ENCODE peak calls at places on chromosomes 2 and 18, in six cellular contexts. One of them, this sample, is unnamed.

GRCh38 chr2:173175222-173175621 is 99.6 kb downstream of the MAP3K20 start:
- DNase-seq in fibroblast of mammary gland: peak
- DNase-seq in WERI-Rb-1: no peak
- DNase-seq in transverse colon: no peak
- DNase-seq in GM13976: no peak
- DNase-seq in AG09309: no peak
- DNase-seq in this sample: no peak

GRCh38 chr2:216392945-216393840 is 19.1 kb upstream of the SMARCAL1 start:
- DNase-seq in fibroblast of mammary gland: no peak
- DNase-seq in WERI-Rb-1: no peak
- DNase-seq in transverse colon: no peak
- DNase-seq in GM13976: no peak
- DNase-seq in AG09309: no peak
- DNase-seq in this sample: no peak

GRCh38 chr18:78082776-78083175 is 833.1 kb downstream of the GALR1 start:
- DNase-seq in fibroblast of mammary gland: no peak
- DNase-seq in WERI-Rb-1: no peak
- DNase-seq in transverse colon: no peak
- DNase-seq in GM13976: no peak
- DNase-seq in AG09309: no peak
- DNase-seq in this sample: no peak

GRCh38 chr2:205566556-205567061 is 115.7 kb upstream of the NRP2 start:
- DNase-seq in fibroblast of mammary gland: no peak
- DNase-seq in WERI-Rb-1: no peak
- DNase-seq in transverse colon: no peak
- DNase-seq in GM13976: no peak
- DNase-seq in AG09309: no peak
- DNase-seq in this sample: no peak

GRCh38 chr2:28394331-28394877 is 1.7 kb downstream of the FOSL2 start:
- DNase-seq in fibroblast of mammary gland: peak
- DNase-seq in WERI-Rb-1: no peak
- DNase-seq in transverse colon: peak
- DNase-seq in GM13976: no peak
- DNase-seq in AG09309: no peak
- DNase-seq in this sample: peak

GRCh38 chr2:101307503-101307902 is 998 bp downstream of the RNF149 start:
- DNase-seq in fibroblast of mammary gland: peak
- DNase-seq in WERI-Rb-1: no peak
- DNase-seq in transverse colon: no peak
- DNase-seq in GM13976: no peak
- DNase-seq in AG09309: no peak
- DNase-seq in this sample: peak

GRCh38 chr18:59814872-59815271 is 84.9 kb upstream of the PMAIP1 start:
- DNase-seq in fibroblast of mammary gland: peak
- DNase-seq in WERI-Rb-1: no peak
- DNase-seq in transverse colon: no peak
- DNase-seq in GM13976: no peak
- DNase-seq in AG09309: peak
- DNase-seq in this sample: no peak

GRCh38 chr2:167964650-167965404 is 282.6 kb downstream of the STK39 start:
- DNase-seq in fibroblast of mammary gland: peak
- DNase-seq in WERI-Rb-1: no peak
- DNase-seq in transverse colon: no peak
- DNase-seq in GM13976: peak
- DNase-seq in AG09309: no peak
- DNase-seq in this sample: no peak

GRCh38 chr2:237695201-237695780 is 67.9 kb downstream of the LRRFIP1 start:
- DNase-seq in fibroblast of mammary gland: peak
- DNase-seq in WERI-Rb-1: no peak
- DNase-seq in transverse colon: no peak
- DNase-seq in GM13976: no peak
- DNase-seq in AG09309: peak
- DNase-seq in this sample: peak

GRCh38 chr2:12965540-12966269 is 249.0 kb downstream of the TRIB2 start:
- DNase-seq in fibroblast of mammary gland: peak
- DNase-seq in WERI-Rb-1: no peak
- DNase-seq in transverse colon: no peak
- DNase-seq in GM13976: no peak
- DNase-seq in AG09309: no peak
- DNase-seq in this sample: no peak

GRCh38 chr2:51535763-51536162 is 503.8 kb upstream of the NRXN1 start:
- DNase-seq in fibroblast of mammary gland: no peak
- DNase-seq in WERI-Rb-1: no peak
- DNase-seq in transverse colon: no peak
- DNase-seq in GM13976: no peak
- DNase-seq in AG09309: no peak
- DNase-seq in this sample: no peak

GRCh38 chr2:189347540-189347939 is 93.7 kb upstream of the WDR75 start:
- DNase-seq in fibroblast of mammary gland: peak
- DNase-seq in WERI-Rb-1: peak
- DNase-seq in transverse colon: peak
- DNase-seq in GM13976: peak
- DNase-seq in AG09309: peak
- DNase-seq in this sample: peak

GRCh38 chr2:239943991-239944441 is 81.1 kb downstream of the NDUFA10 start:
- DNase-seq in fibroblast of mammary gland: no peak
- DNase-seq in WERI-Rb-1: no peak
- DNase-seq in transverse colon: no peak
- DNase-seq in GM13976: no peak
- DNase-seq in AG09309: no peak
- DNase-seq in this sample: no peak

GRCh38 chr18:27994571-27994970 is 182.4 kb downstream of the CDH2 start:
- DNase-seq in fibroblast of mammary gland: no peak
- DNase-seq in WERI-Rb-1: no peak
- DNase-seq in transverse colon: no peak
- DNase-seq in GM13976: no peak
- DNase-seq in AG09309: no peak
- DNase-seq in this sample: no peak

GRCh38 chr2:241798081-241798630 is 10.8 kb upstream of the NEU4 start:
- DNase-seq in fibroblast of mammary gland: no peak
- DNase-seq in WERI-Rb-1: peak
- DNase-seq in transverse colon: peak
- DNase-seq in GM13976: peak
- DNase-seq in AG09309: no peak
- DNase-seq in this sample: no peak

GRCh38 chr2:219509780-219510511 is 4.3 kb upstream of the ASIC4 start:
- DNase-seq in fibroblast of mammary gland: peak
- DNase-seq in WERI-Rb-1: peak
- DNase-seq in transverse colon: peak
- DNase-seq in GM13976: peak
- DNase-seq in AG09309: no peak
- DNase-seq in this sample: peak

GRCh38 chr2:47003641-47004427 is 88.2 kb upstream of the MCFD2 start:
- DNase-seq in fibroblast of mammary gland: no peak
- DNase-seq in WERI-Rb-1: peak
- DNase-seq in transverse colon: no peak
- DNase-seq in GM13976: no peak
- DNase-seq in AG09309: no peak
- DNase-seq in this sample: no peak

GRCh38 chr2:68727698-68728375 is 6.8 kb upstream of the ARHGAP25 start:
- DNase-seq in fibroblast of mammary gland: peak
- DNase-seq in WERI-Rb-1: no peak
- DNase-seq in transverse colon: no peak
- DNase-seq in GM13976: no peak
- DNase-seq in AG09309: no peak
- DNase-seq in this sample: no peak

GRCh38 chr2:62964050-62964449 is 86.6 kb upstream of the OTX1 start:
- DNase-seq in fibroblast of mammary gland: no peak
- DNase-seq in WERI-Rb-1: no peak
- DNase-seq in transverse colon: no peak
- DNase-seq in GM13976: no peak
- DNase-seq in AG09309: no peak
- DNase-seq in this sample: no peak

GRCh38 chr2:219681301-219682290 is 54.2 kb downstream of the SLC4A3 start:
- DNase-seq in fibroblast of mammary gland: peak
- DNase-seq in WERI-Rb-1: no peak
- DNase-seq in transverse colon: no peak
- DNase-seq in GM13976: no peak
- DNase-seq in AG09309: no peak
- DNase-seq in this sample: no peak

GRCh38 chr2:32882911-32883810 is 63.6 kb upstream of the LTBP1 start:
- DNase-seq in fibroblast of mammary gland: peak
- DNase-seq in WERI-Rb-1: no peak
- DNase-seq in transverse colon: no peak
- DNase-seq in GM13976: no peak
- DNase-seq in AG09309: peak
- DNase-seq in this sample: no peak

GRCh38 chr18:42644729-42645131 is 470.8 kb downstream of the RIT2 start:
- DNase-seq in fibroblast of mammary gland: no peak
- DNase-seq in WERI-Rb-1: no peak
- DNase-seq in transverse colon: no peak
- DNase-seq in GM13976: no peak
- DNase-seq in AG09309: no peak
- DNase-seq in this sample: no peak

GRCh38 chr2:65092791-65093190 is 36.6 kb downstream of the CEP68 start:
- DNase-seq in fibroblast of mammary gland: no peak
- DNase-seq in WERI-Rb-1: no peak
- DNase-seq in transverse colon: no peak
- DNase-seq in GM13976: no peak
- DNase-seq in AG09309: no peak
- DNase-seq in this sample: no peak

GRCh38 chr18:34322365-34323289 is 97.9 kb upstream of the NOL4 start:
- DNase-seq in fibroblast of mammary gland: peak
- DNase-seq in WERI-Rb-1: peak
- DNase-seq in transverse colon: peak
- DNase-seq in GM13976: peak
- DNase-seq in AG09309: no peak
- DNase-seq in this sample: peak
- TF ChIP-seq CTCF in fibroblast of mammary gland: peak
- TF ChIP-seq CTCF in WERI-Rb-1: peak
- TF ChIP-seq CTCF in transverse colon: peak
- TF ChIP-seq CTCF in GM13976: peak
- TF ChIP-seq CTCF in AG09309: no peak
- TF ChIP-seq CTCF in this sample: peak

GRCh38 chr2:61759718-61760117 is 94.1 kb downstream of the FAM161A start:
- DNase-seq in fibroblast of mammary gland: peak
- DNase-seq in WERI-Rb-1: no peak
- DNase-seq in transverse colon: no peak
- DNase-seq in GM13976: no peak
- DNase-seq in AG09309: no peak
- DNase-seq in this sample: no peak

GRCh38 chr2:61762292-61762691 is 91.6 kb downstream of the FAM161A start:
- DNase-seq in fibroblast of mammary gland: no peak
- DNase-seq in WERI-Rb-1: no peak
- DNase-seq in transverse colon: no peak
- DNase-seq in GM13976: peak
- DNase-seq in AG09309: no peak
- DNase-seq in this sample: peak

GRCh38 chr2:61764035-61764800 is 89.6 kb downstream of the FAM161A start:
- DNase-seq in fibroblast of mammary gland: peak
- DNase-seq in WERI-Rb-1: peak
- DNase-seq in transverse colon: peak
- DNase-seq in GM13976: peak
- DNase-seq in AG09309: peak
- DNase-seq in this sample: peak

GRCh38 chr2:61758991-61759390 is 94.9 kb downstream of the FAM161A start:
- DNase-seq in fibroblast of mammary gland: peak
- DNase-seq in WERI-Rb-1: no peak
- DNase-seq in transverse colon: no peak
- DNase-seq in GM13976: no peak
- DNase-seq in AG09309: peak
- DNase-seq in this sample: no peak

DNA sequence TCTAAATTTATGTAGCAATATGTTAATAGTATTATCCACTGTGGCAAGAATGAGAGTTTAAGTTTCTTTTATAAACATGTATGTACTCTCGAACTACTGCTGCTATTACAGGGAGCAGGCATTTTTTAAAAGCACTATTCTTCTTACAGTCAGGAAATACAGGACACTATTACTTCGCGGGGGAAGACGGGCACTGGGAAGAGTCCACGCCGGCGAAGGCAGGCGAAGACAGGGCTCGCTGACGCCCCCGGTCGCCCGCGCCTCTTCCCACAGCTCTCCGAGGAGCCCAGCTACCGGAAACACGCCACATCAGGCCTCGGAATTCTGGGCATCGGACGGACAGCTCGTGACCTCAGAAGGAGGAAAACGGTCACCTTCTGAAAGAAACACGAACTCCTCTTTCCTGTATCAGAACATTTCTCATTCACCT is 90.2 kb downstream of the FAM161A start:
- DNase-seq in fibroblast of mammary gland: peak
- DNase-seq in WERI-Rb-1: peak
- DNase-seq in transverse colon: peak
- DNase-seq in GM13976: peak
- DNase-seq in AG09309: peak
- DNase-seq in this sample: no peak
- TF ChIP-seq CTCF in fibroblast of mammary gland: no peak
- TF ChIP-seq CTCF in WERI-Rb-1: peak
- TF ChIP-seq CTCF in transverse colon: no peak
- TF ChIP-seq CTCF in GM13976: peak
- TF ChIP-seq CTCF in AG09309: peak
- TF ChIP-seq CTCF in this sample: no peak

DNA sequence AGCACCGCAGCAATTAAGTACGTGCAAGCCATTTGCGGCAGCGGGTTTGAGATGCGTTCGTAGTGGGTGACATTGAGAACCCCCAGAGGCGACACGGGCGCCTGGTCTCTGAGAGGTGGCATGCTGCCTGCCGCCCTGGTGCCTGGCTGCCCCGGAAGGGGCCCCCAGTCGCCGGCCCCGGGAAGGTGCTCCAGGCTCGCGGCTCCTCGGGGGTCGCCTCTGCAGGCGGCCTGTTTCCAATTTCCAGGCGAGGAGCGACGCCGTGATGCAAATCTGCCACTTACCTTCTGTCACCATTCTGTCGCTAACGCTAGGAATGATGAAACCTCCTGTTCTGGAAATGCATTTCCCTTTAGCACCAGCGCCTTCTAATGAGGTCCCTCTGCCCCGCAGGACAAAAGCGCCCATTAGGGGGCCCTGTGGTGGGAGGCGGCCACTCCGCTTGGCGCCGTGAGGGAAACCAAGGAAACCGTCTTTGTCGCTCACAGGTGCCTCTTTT is 13.0 kb downstream of the KIF5C start:
- DNase-seq in fibroblast of mammary gland: no peak
- DNase-seq in WERI-Rb-1: no peak
- DNase-seq in transverse colon: no peak
- DNase-seq in GM13976: peak
- DNase-seq in AG09309: no peak
- DNase-seq in this sample: peak
- TF ChIP-seq CTCF in fibroblast of mammary gland: no peak
- TF ChIP-seq CTCF in WERI-Rb-1: no peak
- TF ChIP-seq CTCF in transverse colon: no peak
- TF ChIP-seq CTCF in GM13976: no peak
- TF ChIP-seq CTCF in AG09309: no peak
- TF ChIP-seq CTCF in this sample: no peak

GRCh38 chr2:155250800-155251199 is 552.3 kb downstream of the KCNJ3 start:
- DNase-seq in fibroblast of mammary gland: peak
- DNase-seq in WERI-Rb-1: no peak
- DNase-seq in transverse colon: no peak
- DNase-seq in GM13976: no peak
- DNase-seq in AG09309: no peak
- DNase-seq in this sample: no peak
- TF ChIP-seq CTCF in fibroblast of mammary gland: peak
- TF ChIP-seq CTCF in WERI-Rb-1: peak
- TF ChIP-seq CTCF in transverse colon: no peak
- TF ChIP-seq CTCF in GM13976: no peak
- TF ChIP-seq CTCF in AG09309: no peak
- TF ChIP-seq CTCF in this sample: no peak

GRCh38 chr2:42337356-42337820 is 23.6 kb downstream of the COX7A2L start:
- DNase-seq in fibroblast of mammary gland: no peak
- DNase-seq in WERI-Rb-1: no peak
- DNase-seq in transverse colon: no peak
- DNase-seq in GM13976: no peak
- DNase-seq in AG09309: no peak
- DNase-seq in this sample: no peak
- TF ChIP-seq CTCF in fibroblast of mammary gland: no peak
- TF ChIP-seq CTCF in WERI-Rb-1: peak
- TF ChIP-seq CTCF in transverse colon: no peak
- TF ChIP-seq CTCF in GM13976: no peak
- TF ChIP-seq CTCF in AG09309: no peak
- TF ChIP-seq CTCF in this sample: no peak

GRCh38 chr18:58370662-58371061 is 258.2 kb downstream of the ALPK2 start:
- DNase-seq in fibroblast of mammary gland: no peak
- DNase-seq in WERI-Rb-1: no peak
- DNase-seq in transverse colon: no peak
- DNase-seq in GM13976: no peak
- DNase-seq in AG09309: no peak
- DNase-seq in this sample: no peak
- TF ChIP-seq CTCF in fibroblast of mammary gland: no peak
- TF ChIP-seq CTCF in WERI-Rb-1: no peak
- TF ChIP-seq CTCF in transverse colon: no peak
- TF ChIP-seq CTCF in GM13976: no peak
- TF ChIP-seq CTCF in AG09309: no peak
- TF ChIP-seq CTCF in this sample: no peak

This sample was measured in activated CD8-positive, alpha-beta T cell treated with anti-CD3 and anti-CD28 coated beads for 36 hours.